ENCODE peak calls at places on chromosome 19, in ten cellular contexts. One of them, this sample, is unnamed. For H3K4me1 and H3K36me3, the result is how much of the 10 kb centered on the place peaks cover.

GRCh38 chr19:18287836-18288772 is 6.7 kb upstream of the JUND start:
- DNase-seq in esophagus squamous epithelium: no peak
- DNase-seq in uterus: no peak
- DNase-seq in cardiac muscle cell: no peak
- DNase-seq in CD8-positive, alpha-beta T cell: no peak
- DNase-seq in effector memory CD4-positive, alpha-beta T cell: no peak
- DNase-seq in upper lobe of right lung: no peak
- DNase-seq in mucosa of descending colon: no peak
- DNase-seq in heart left ventricle: no peak
- DNase-seq in BE2C: no peak
- DNase-seq in this sample: no peak

GRCh38 chr19:9306443-9306842 is 3.2 kb downstream of the ZNF699 start:
- DNase-seq in CD8-positive, alpha-beta T cell: no peak
- DNase-seq in BE2C: no peak
- DNase-seq in uterus: no peak
- DNase-seq in esophagus squamous epithelium: no peak
- DNase-seq in heart left ventricle: no peak
- DNase-seq in cardiac muscle cell: peak
- DNase-seq in upper lobe of right lung: no peak
- DNase-seq in effector memory CD4-positive, alpha-beta T cell: no peak
- DNase-seq in mucosa of descending colon: no peak
- DNase-seq in this sample: no peak

GRCh38 chr19:48308695-48309586 is 16.4 kb upstream of the EMP3 start:
- DNase-seq in CD8-positive, alpha-beta T cell: no peak
- DNase-seq in esophagus squamous epithelium: no peak
- DNase-seq in heart left ventricle: no peak
- DNase-seq in effector memory CD4-positive, alpha-beta T cell: no peak
- DNase-seq in BE2C: peak
- DNase-seq in mucosa of descending colon: no peak
- DNase-seq in uterus: no peak
- DNase-seq in upper lobe of right lung: no peak
- DNase-seq in cardiac muscle cell: peak
- DNase-seq in this sample: no peak

GRCh38 chr19:17794731-17795494 is at the start of gene B3GNT3:
- DNase-seq in effector memory CD4-positive, alpha-beta T cell: no peak
- DNase-seq in CD8-positive, alpha-beta T cell: no peak
- DNase-seq in BE2C: peak
- DNase-seq in cardiac muscle cell: peak
- DNase-seq in uterus: no peak
- DNase-seq in heart left ventricle: peak
- DNase-seq in mucosa of descending colon: peak
- DNase-seq in esophagus squamous epithelium: no peak
- DNase-seq in upper lobe of right lung: peak
- DNase-seq in this sample: peak

GRCh38 chr19:32879741-32880140 is 10.2 kb upstream of the SLC7A9 start:
- DNase-seq in uterus: no peak
- DNase-seq in cardiac muscle cell: no peak
- DNase-seq in heart left ventricle: no peak
- DNase-seq in esophagus squamous epithelium: no peak
- DNase-seq in BE2C: no peak
- DNase-seq in CD8-positive, alpha-beta T cell: no peak
- DNase-seq in effector memory CD4-positive, alpha-beta T cell: no peak
- DNase-seq in upper lobe of right lung: peak
- DNase-seq in mucosa of descending colon: no peak
- DNase-seq in this sample: no peak

GRCh38 chr19:31350033-31350692 is 927 bp upstream of the TSHZ3 start:
- DNase-seq in CD8-positive, alpha-beta T cell: no peak
- DNase-seq in effector memory CD4-positive, alpha-beta T cell: no peak
- DNase-seq in uterus: peak
- DNase-seq in heart left ventricle: peak
- DNase-seq in mucosa of descending colon: peak
- DNase-seq in esophagus squamous epithelium: no peak
- DNase-seq in cardiac muscle cell: peak
- DNase-seq in upper lobe of right lung: no peak
- DNase-seq in BE2C: no peak
- DNase-seq in this sample: peak

GRCh38 chr19:17183858-17184271 is 31.3 kb upstream of the USE1 start:
- DNase-seq in esophagus squamous epithelium: no peak
- DNase-seq in heart left ventricle: no peak
- DNase-seq in effector memory CD4-positive, alpha-beta T cell: no peak
- DNase-seq in upper lobe of right lung: no peak
- DNase-seq in uterus: no peak
- DNase-seq in cardiac muscle cell: no peak
- DNase-seq in CD8-positive, alpha-beta T cell: no peak
- DNase-seq in BE2C: no peak
- DNase-seq in mucosa of descending colon: no peak
- DNase-seq in this sample: no peak

GRCh38 chr19:17405250-17406038 is at the start of gene BST2:
- DNase-seq in BE2C: peak
- DNase-seq in mucosa of descending colon: peak
- DNase-seq in heart left ventricle: no peak
- DNase-seq in esophagus squamous epithelium: no peak
- DNase-seq in effector memory CD4-positive, alpha-beta T cell: peak
- DNase-seq in uterus: peak
- DNase-seq in cardiac muscle cell: peak
- DNase-seq in CD8-positive, alpha-beta T cell: peak
- DNase-seq in upper lobe of right lung: no peak
- DNase-seq in this sample: no peak

GRCh38 chr19:58385313-58386165 is 1.5 kb upstream of the RPS5 start:
- DNase-seq in cardiac muscle cell: no peak
- DNase-seq in heart left ventricle: peak
- DNase-seq in uterus: no peak
- DNase-seq in BE2C: no peak
- DNase-seq in effector memory CD4-positive, alpha-beta T cell: no peak
- DNase-seq in mucosa of descending colon: peak
- DNase-seq in esophagus squamous epithelium: no peak
- DNase-seq in upper lobe of right lung: no peak
- DNase-seq in CD8-positive, alpha-beta T cell: peak
- DNase-seq in this sample: no peak

GRCh38 chr19:55563261-55563690 is 17.4 kb downstream of the ZNF579 start:
- DNase-seq in effector memory CD4-positive, alpha-beta T cell: no peak
- DNase-seq in esophagus squamous epithelium: no peak
- DNase-seq in BE2C: no peak
- DNase-seq in uterus: peak
- DNase-seq in heart left ventricle: peak
- DNase-seq in CD8-positive, alpha-beta T cell: no peak
- DNase-seq in mucosa of descending colon: no peak
- DNase-seq in cardiac muscle cell: peak
- DNase-seq in upper lobe of right lung: no peak
- DNase-seq in this sample: no peak

GRCh38 chr19:42290523-42291436 is 11.2 kb upstream of the PRR19 start:
- DNase-seq in CD8-positive, alpha-beta T cell: peak
- DNase-seq in heart left ventricle: no peak
- DNase-seq in esophagus squamous epithelium: no peak
- DNase-seq in upper lobe of right lung: no peak
- DNase-seq in uterus: no peak
- DNase-seq in cardiac muscle cell: no peak
- DNase-seq in mucosa of descending colon: peak
- DNase-seq in BE2C: peak
- DNase-seq in effector memory CD4-positive, alpha-beta T cell: peak
- DNase-seq in this sample: no peak

GRCh38 chr19:17327654-17328516 is 6.8 kb downstream of the ANO8 start:
- DNase-seq in mucosa of descending colon: peak
- DNase-seq in effector memory CD4-positive, alpha-beta T cell: peak
- DNase-seq in CD8-positive, alpha-beta T cell: peak
- DNase-seq in BE2C: no peak
- DNase-seq in uterus: peak
- DNase-seq in cardiac muscle cell: peak
- DNase-seq in upper lobe of right lung: peak
- DNase-seq in esophagus squamous epithelium: no peak
- DNase-seq in heart left ventricle: no peak
- DNase-seq in this sample: no peak

DNA sequence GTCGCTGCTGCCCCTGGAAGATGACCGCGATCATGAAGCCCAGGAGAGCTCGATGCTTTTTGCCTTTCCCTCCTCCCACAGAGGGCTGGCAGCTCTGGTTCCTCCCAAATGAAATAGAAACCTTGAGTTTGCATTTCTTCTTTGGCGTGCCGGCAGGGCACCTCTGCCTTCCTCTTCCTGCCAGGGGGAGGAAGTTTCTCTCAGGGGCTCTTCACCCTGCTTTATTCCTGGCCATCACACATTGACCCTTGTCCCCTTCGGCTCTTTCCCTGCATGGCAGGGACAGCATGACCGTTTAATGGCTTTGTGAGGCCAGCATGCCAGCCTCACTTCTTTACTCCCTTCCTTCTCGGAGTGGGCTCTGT is 47.9 kb downstream of the ACTN4 start:
- DNase-seq in heart left ventricle: no peak
- DNase-seq in esophagus squamous epithelium: no peak
- DNase-seq in mucosa of descending colon: no peak
- DNase-seq in uterus: no peak
- DNase-seq in effector memory CD4-positive, alpha-beta T cell: no peak
- DNase-seq in upper lobe of right lung: peak
- DNase-seq in BE2C: no peak
- DNase-seq in CD8-positive, alpha-beta T cell: no peak
- DNase-seq in cardiac muscle cell: no peak
- DNase-seq in this sample: no peak
- H3K4me1 ChIP-seq in heart left ventricle: half or more
- H3K4me1 ChIP-seq in esophagus squamous epithelium: half or more
- H3K4me1 ChIP-seq in mucosa of descending colon: half or more
- H3K4me1 ChIP-seq in uterus: under half
- H3K4me1 ChIP-seq in effector memory CD4-positive, alpha-beta T cell: half or more
- H3K4me1 ChIP-seq in upper lobe of right lung: half or more
- H3K4me1 ChIP-seq in BE2C: under half
- H3K4me1 ChIP-seq in CD8-positive, alpha-beta T cell: under half
- H3K4me1 ChIP-seq in cardiac muscle cell: under half
- H3K4me1 ChIP-seq in this sample: under half

GRCh38 chr19:15423130-15423529 is 4.3 kb upstream of the AKAP8L start:
- DNase-seq in BE2C: no peak
- DNase-seq in esophagus squamous epithelium: no peak
- DNase-seq in effector memory CD4-positive, alpha-beta T cell: no peak
- DNase-seq in heart left ventricle: no peak
- DNase-seq in uterus: no peak
- DNase-seq in upper lobe of right lung: no peak
- DNase-seq in mucosa of descending colon: no peak
- DNase-seq in cardiac muscle cell: no peak
- DNase-seq in CD8-positive, alpha-beta T cell: no peak
- DNase-seq in this sample: no peak

GRCh38 chr19:15424692-15425272 is 6.0 kb upstream of the AKAP8L start:
- DNase-seq in BE2C: no peak
- DNase-seq in CD8-positive, alpha-beta T cell: no peak
- DNase-seq in heart left ventricle: peak
- DNase-seq in mucosa of descending colon: no peak
- DNase-seq in effector memory CD4-positive, alpha-beta T cell: no peak
- DNase-seq in esophagus squamous epithelium: no peak
- DNase-seq in upper lobe of right lung: no peak
- DNase-seq in uterus: no peak
- DNase-seq in cardiac muscle cell: no peak
- DNase-seq in this sample: no peak

GRCh38 chr19:15425321-15425950 is 6.6 kb upstream of the AKAP8L start:
- DNase-seq in uterus: no peak
- DNase-seq in BE2C: no peak
- DNase-seq in upper lobe of right lung: no peak
- DNase-seq in effector memory CD4-positive, alpha-beta T cell: no peak
- DNase-seq in cardiac muscle cell: no peak
- DNase-seq in CD8-positive, alpha-beta T cell: no peak
- DNase-seq in mucosa of descending colon: no peak
- DNase-seq in esophagus squamous epithelium: no peak
- DNase-seq in heart left ventricle: no peak
- DNase-seq in this sample: no peak

GRCh38 chr19:15422311-15423075 is 3.7 kb upstream of the AKAP8L start:
- DNase-seq in mucosa of descending colon: no peak
- DNase-seq in effector memory CD4-positive, alpha-beta T cell: no peak
- DNase-seq in heart left ventricle: peak
- DNase-seq in BE2C: no peak
- DNase-seq in esophagus squamous epithelium: no peak
- DNase-seq in upper lobe of right lung: no peak
- DNase-seq in CD8-positive, alpha-beta T cell: no peak
- DNase-seq in cardiac muscle cell: no peak
- DNase-seq in uterus: no peak
- DNase-seq in this sample: no peak

DNA sequence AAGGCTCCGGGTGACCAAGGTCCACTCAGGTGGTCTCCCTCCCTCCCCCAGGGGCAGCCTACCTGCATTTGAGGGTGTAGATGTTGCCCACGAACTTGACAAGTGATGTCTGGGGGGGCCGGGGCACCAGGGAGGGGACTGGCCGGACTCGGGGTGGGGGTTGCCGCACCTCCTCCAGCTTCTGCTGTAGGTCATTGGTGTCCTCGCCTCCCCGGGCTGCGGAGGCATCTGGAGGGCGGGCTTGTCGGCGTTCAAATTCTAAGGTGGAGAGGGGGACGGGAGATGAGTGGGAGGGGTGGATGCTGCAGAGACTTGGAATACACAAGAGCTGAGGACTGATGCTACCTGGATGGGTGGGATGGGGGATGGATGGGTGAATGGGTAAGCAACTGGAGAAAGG is 5.3 kb upstream of the AKAP8L start:
- DNase-seq in upper lobe of right lung: no peak
- DNase-seq in cardiac muscle cell: no peak
- DNase-seq in heart left ventricle: no peak
- DNase-seq in BE2C: no peak
- DNase-seq in effector memory CD4-positive, alpha-beta T cell: no peak
- DNase-seq in CD8-positive, alpha-beta T cell: no peak
- DNase-seq in esophagus squamous epithelium: no peak
- DNase-seq in mucosa of descending colon: no peak
- DNase-seq in uterus: no peak
- DNase-seq in this sample: no peak
- H3K36me3 ChIP-seq in upper lobe of right lung: half or more
- H3K36me3 ChIP-seq in cardiac muscle cell: under half
- H3K36me3 ChIP-seq in heart left ventricle: under half
- H3K36me3 ChIP-seq in BE2C: half or more
- H3K36me3 ChIP-seq in effector memory CD4-positive, alpha-beta T cell: half or more
- H3K36me3 ChIP-seq in CD8-positive, alpha-beta T cell: under half
- H3K36me3 ChIP-seq in esophagus squamous epithelium: under half
- H3K36me3 ChIP-seq in mucosa of descending colon: under half
- H3K36me3 ChIP-seq in uterus: under half
- H3K36me3 ChIP-seq in this sample: under half

GRCh38 chr19:46494115-46494935 is 1.3 kb downstream of the PNMA8B start:
- DNase-seq in mucosa of descending colon: no peak
- DNase-seq in cardiac muscle cell: no peak
- DNase-seq in uterus: no peak
- DNase-seq in effector memory CD4-positive, alpha-beta T cell: no peak
- DNase-seq in heart left ventricle: peak
- DNase-seq in BE2C: no peak
- DNase-seq in esophagus squamous epithelium: no peak
- DNase-seq in CD8-positive, alpha-beta T cell: no peak
- DNase-seq in upper lobe of right lung: no peak
- DNase-seq in this sample: peak
- H3K4me1 ChIP-seq in mucosa of descending colon: under half
- H3K4me1 ChIP-seq in cardiac muscle cell: under half
- H3K4me1 ChIP-seq in uterus: under half
- H3K4me1 ChIP-seq in effector memory CD4-positive, alpha-beta T cell: under half
- H3K4me1 ChIP-seq in heart left ventricle: under half
- H3K4me1 ChIP-seq in BE2C: under half
- H3K4me1 ChIP-seq in esophagus squamous epithelium: half or more
- H3K4me1 ChIP-seq in CD8-positive, alpha-beta T cell: under half
- H3K4me1 ChIP-seq in upper lobe of right lung: under half
- H3K4me1 ChIP-seq in this sample: under half

DNA sequence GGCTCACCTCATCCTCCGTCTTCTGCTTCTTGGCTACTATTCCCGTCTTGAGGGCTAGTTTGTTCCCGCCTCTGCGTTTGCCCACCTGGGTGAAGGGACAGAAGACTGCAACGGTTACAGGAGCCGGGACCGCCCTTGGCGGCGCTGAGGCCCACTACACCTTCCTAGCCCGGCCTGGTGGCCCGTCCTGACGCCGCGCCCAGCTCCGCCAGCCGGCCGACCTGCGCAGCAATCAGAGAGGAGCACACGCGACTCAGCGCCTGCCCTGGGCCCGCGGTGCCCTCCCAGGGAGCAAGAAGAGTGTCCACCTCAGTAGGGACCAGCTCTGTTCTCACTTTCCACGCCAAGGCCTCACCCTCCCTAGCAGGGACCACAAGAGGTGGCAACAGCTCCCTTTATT is 3.1 kb downstream of the TRIR start:
- DNase-seq in mucosa of descending colon: no peak
- DNase-seq in upper lobe of right lung: no peak
- DNase-seq in esophagus squamous epithelium: no peak
- DNase-seq in BE2C: no peak
- DNase-seq in CD8-positive, alpha-beta T cell: no peak
- DNase-seq in cardiac muscle cell: no peak
- DNase-seq in effector memory CD4-positive, alpha-beta T cell: no peak
- DNase-seq in uterus: no peak
- DNase-seq in heart left ventricle: no peak
- DNase-seq in this sample: no peak
- H3K36me3 ChIP-seq in mucosa of descending colon: under half
- H3K36me3 ChIP-seq in upper lobe of right lung: under half
- H3K36me3 ChIP-seq in esophagus squamous epithelium: under half
- H3K36me3 ChIP-seq in BE2C: under half
- H3K36me3 ChIP-seq in CD8-positive, alpha-beta T cell: under half
- H3K36me3 ChIP-seq in cardiac muscle cell: under half
- H3K36me3 ChIP-seq in effector memory CD4-positive, alpha-beta T cell: under half
- H3K36me3 ChIP-seq in uterus: under half
- H3K36me3 ChIP-seq in heart left ventricle: under half
- H3K36me3 ChIP-seq in this sample: under half

This sample was measured in aorta.